ENCODE peak calls at places on chromosomes 11 and 22, in seven cellular contexts. A, L, T, Q, F, N and Z are unnamed samples.
A peak's percentile ranks its signal among the peaks of the same experiment; 100 is the strongest.

GRCh38 chr11:2448661-2449547 is 4.1 kb downstream of the KCNQ1 start:
- DNase-seq in A (no peak), L (no peak), T (peak; percentile 40), Q (no peak), F (no peak), N (no peak), Z (no peak)

GRCh38 chr22:48366591-48366990 is 1461.1 kb downstream of the BRD1 start:
- DNase-seq in A (no peak), L (no peak), T (no peak), Q (no peak), F (no peak), N (no peak), Z (no peak)

GRCh38 chr22:48464246-48464645 is 1363.4 kb downstream of the BRD1 start:
- DNase-seq in A (peak; percentile 67), L (no peak), T (no peak), Q (no peak), F (no peak), N (no peak), Z (no peak)

GRCh38 chr11:102061276-102061675 is 14.0 kb downstream of the CFAP300 start:
- DNase-seq in A (no peak), L (no peak), T (no peak), Q (no peak), F (no peak), N (no peak), Z (peak; percentile 25)

GRCh38 chr11:117438371-117439000 is 110.8 kb downstream of the CEP164 start:
- DNase-seq in A (no peak), L (no peak), T (no peak), Q (no peak), F (no peak), N (no peak), Z (peak; percentile 79)

GRCh38 chr11:1654388-1655167 is 25.0 kb downstream of the KRTAP5-5 start:
- DNase-seq in A (no peak), L (no peak), T (no peak), Q (no peak), F (no peak), N (no peak), Z (no peak)

GRCh38 chr22:28146401-28147304 is 227.6 kb upstream of the PITPNB start:
- DNase-seq in A (no peak), L (no peak), T (no peak), Q (no peak), F (no peak), N (no peak), Z (no peak)

GRCh38 chr22:29727248-29727551 is 7.4 kb downstream of the CABP7 start:
- DNase-seq in A (peak; percentile 92), L (peak; percentile 73), T (no peak), Q (no peak), F (no peak), N (no peak), Z (peak; percentile 31)

GRCh38 chr11:3356858-3357257 is 22.1 kb downstream of the ZNF195 start:
- DNase-seq in A (no peak), L (no peak), T (no peak), Q (no peak), F (no peak), N (no peak), Z (no peak)

GRCh38 chr11:198236-198806 is 5.4 kb downstream of the SCGB1C1 start:
- DNase-seq in A (peak; percentile 29), L (no peak), T (peak; percentile 14), Q (no peak), F (no peak), N (no peak), Z (no peak)

GRCh38 chr11:1100417-1101245 is 26.0 kb downstream of the MUC2 start:
- DNase-seq in A (no peak), L (no peak), T (no peak), Q (no peak), F (no peak), N (no peak), Z (no peak)

GRCh38 chr11:65891180-65892136 is 985 bp downstream of the CCDC85B start:
- DNase-seq in A (peak; percentile 81), L (no peak), T (peak; percentile 80), Q (no peak), F (peak; percentile 39), N (peak; percentile 49), Z (peak; percentile 41)

GRCh38 chr11:63775221-63775620 is 6.6 kb upstream of the ZFTA start:
- DNase-seq in A (no peak), L (no peak), T (no peak), Q (no peak), F (no peak), N (no peak), Z (no peak)

GRCh38 chr11:120830092-120830491 is 193.8 kb upstream of the TBCEL start:
- DNase-seq in A (no peak), L (no peak), T (no peak), Q (no peak), F (no peak), N (no peak), Z (no peak)

GRCh38 chr11:35389897-35390462 is 29.4 kb downstream of the SLC1A2 start:
- DNase-seq in A (no peak), L (no peak), T (no peak), Q (no peak), F (no peak), N (no peak), Z (no peak)

GRCh38 chr11:111445586-111445985 is 66.5 kb upstream of the POU2AF1 start:
- DNase-seq in A (peak; percentile 19), L (no peak), T (no peak), Q (no peak), F (no peak), N (no peak), Z (no peak)

GRCh38 chr22:49993649-49994360 is 18.8 kb downstream of the IL17REL start:
- DNase-seq in A (no peak), L (no peak), T (no peak), Q (no peak), F (no peak), N (no peak), Z (no peak)

GRCh38 chr22:49724030-49724892 is 103.4 kb downstream of the BRD1 start:
- DNase-seq in A (no peak), L (no peak), T (no peak), Q (no peak), F (no peak), N (no peak), Z (no peak)

GRCh38 chr22:32706149-32706548 is 95.4 kb upstream of the TIMP3 start:
- DNase-seq in A (no peak), L (no peak), T (no peak), Q (no peak), F (no peak), N (no peak), Z (no peak)

GRCh38 chr11:11626128-11626527 is 4.3 kb upstream of the GALNT18 start:
- DNase-seq in A (no peak), L (no peak), T (no peak), Q (no peak), F (no peak), N (no peak), Z (peak; percentile 25)

GRCh38 chr11:116513894-116514293 is 258.9 kb downstream of the BUD13 start:
- DNase-seq in A (peak; percentile 93), L (peak; percentile 68), T (no peak), Q (no peak), F (no peak), N (no peak), Z (peak; percentile 70)

DNA sequence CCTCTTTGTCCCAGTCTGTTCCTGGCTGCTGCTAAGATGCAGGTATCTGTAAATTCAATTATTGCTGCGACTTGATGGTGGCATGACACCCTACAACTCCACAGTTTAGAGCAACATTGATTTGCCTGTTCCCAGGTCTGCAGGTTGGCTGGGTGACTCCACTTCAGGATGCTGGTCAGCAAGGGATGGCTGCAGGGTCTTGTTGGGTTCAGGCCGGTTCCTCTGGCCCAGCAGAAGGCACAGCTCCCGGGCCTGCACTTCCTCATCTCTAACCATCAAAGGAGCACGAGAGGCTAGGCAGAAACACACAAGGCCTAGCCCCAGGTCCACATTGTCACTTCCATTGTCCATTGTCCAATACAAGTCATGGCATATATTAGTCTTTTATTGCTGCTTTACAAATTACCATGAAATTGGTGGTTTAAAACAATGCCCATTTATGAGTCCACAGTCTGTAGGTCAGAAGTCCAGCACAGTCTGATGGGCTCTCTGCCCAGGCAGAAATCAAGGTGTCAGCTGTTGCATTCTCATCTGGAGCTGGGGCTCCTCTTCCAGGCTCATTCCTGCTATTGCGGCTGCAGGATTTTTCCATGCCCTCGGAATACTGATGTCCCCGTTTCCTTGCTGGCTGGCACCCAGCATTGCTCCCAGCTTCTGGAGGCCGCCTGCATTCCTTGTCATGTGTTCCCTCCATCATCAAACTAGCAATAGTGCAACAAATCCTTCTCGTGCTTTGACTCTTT is 96.6 kb upstream of the LMO1 start:
- DNase-seq in A (no peak), L (no peak), T (no peak), Q (no peak), F (no peak), N (no peak), Z (no peak)
- TF ChIP-seq CTCF in A (peak; percentile 48), L (no peak), T (no peak), Q (no peak), F (no peak), N (no peak), Z (no peak)

DNA sequence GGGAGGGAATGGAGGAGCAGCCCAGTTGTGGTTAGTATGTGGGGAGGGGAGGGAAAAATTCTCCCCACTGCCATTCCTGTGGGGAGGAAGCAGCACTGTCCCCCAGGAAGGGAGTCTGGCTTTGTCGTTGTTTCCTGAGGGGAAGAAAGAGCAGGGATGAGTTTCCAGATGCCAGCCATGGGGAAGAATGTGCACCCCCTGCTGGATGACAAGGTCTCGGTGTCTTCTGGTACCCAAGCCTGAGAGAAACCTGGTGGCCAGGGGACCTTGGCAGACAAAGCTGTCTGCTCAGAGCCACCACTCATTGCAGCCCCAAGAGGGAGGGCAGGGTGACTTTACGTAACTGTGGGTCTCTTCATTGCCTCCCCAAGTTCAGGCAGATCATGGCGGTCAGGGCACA is 81.3 kb upstream of the CD82 start:
- DNase-seq in A (peak; percentile 81), L (peak; percentile 29), T (no peak), Q (no peak), F (no peak), N (no peak), Z (peak; percentile 39)
- TF ChIP-seq CTCF in A (peak; percentile 78), L (peak; percentile 24), T (peak; percentile 54), Q (peak; percentile 39), F (no peak), N (no peak), Z (peak; percentile 26)

GRCh38 chr11:60910711-60911366 is 3.1 kb upstream of the TMEM109 start:
- DNase-seq in A (no peak), L (no peak), T (no peak), Q (no peak), F (no peak), N (no peak), Z (no peak)
- TF ChIP-seq CTCF in A (peak; percentile 41), L (no peak), T (peak; percentile 45), Q (no peak), F (no peak), N (no peak), Z (no peak)

GRCh38 chr22:41575533-41575932 is 14.1 kb downstream of the PMM1 start:
- DNase-seq in A (no peak), L (no peak), T (no peak), Q (no peak), F (no peak), N (no peak), Z (no peak)

GRCh38 chr22:41571786-41572185 is 11.0 kb downstream of the CSDC2 start:
- DNase-seq in A (no peak), L (no peak), T (no peak), Q (no peak), F (no peak), N (no peak), Z (no peak)

GRCh38 chr22:41574847-41575381 is 14.1 kb downstream of the CSDC2 start:
- DNase-seq in A (no peak), L (no peak), T (peak; percentile 84), Q (no peak), F (no peak), N (no peak), Z (no peak)

GRCh38 chr22:41576877-41577276 is 12.8 kb downstream of the PMM1 start:
- DNase-seq in A (peak; percentile 94), L (peak; percentile 71), T (peak; percentile 62), Q (no peak), F (no peak), N (peak; percentile 39), Z (peak; percentile 56)

GRCh38 chr22:41573677-41574264 is 13.0 kb downstream of the CSDC2 start:
- DNase-seq in A (no peak), L (no peak), T (no peak), Q (no peak), F (no peak), N (no peak), Z (no peak)
- TF ChIP-seq CTCF in A (no peak), L (no peak), T (no peak), Q (no peak), F (no peak), N (no peak), Z (no peak)